ENCODE peak calls at places on chromosomes 6 and 20, in ten cellular contexts. I, M, J, S, F, W, L, G, A and U are unnamed samples.
A peak's percentile ranks its signal among the peaks of the same experiment; 100 is the strongest.

GRCh38 chr6:81793811-81794210 is 41.3 kb upstream of the TENT5A start:
- DNase-seq in I (peak; percentile 49), M (no peak), J (no peak), S (peak; percentile 32), F (no peak), W (no peak), L (no peak), G (peak; percentile 37), A (no peak), U (peak; percentile 37)

GRCh38 chr20:11117808-11118528 is 444.2 kb upstream of the JAG1 start:
- DNase-seq in I (peak; percentile 87), M (peak; percentile 5), J (peak; percentile 98), S (peak; percentile 77), F (no peak), W (no peak), L (no peak), G (peak; percentile 95), A (no peak), U (no peak)

GRCh38 chr6:80425089-80425823 is 318.8 kb downstream of the BCKDHB start:
- DNase-seq in I (peak; percentile 94), M (no peak), J (no peak), S (peak; percentile 82), F (no peak), W (no peak), L (no peak), G (peak; percentile 72), A (no peak), U (peak; percentile 93)

GRCh38 chr6:81844686-81845085 is 92.2 kb upstream of the TENT5A start:
- DNase-seq in I (no peak), M (no peak), J (no peak), S (peak; percentile 36), F (no peak), W (no peak), L (no peak), G (no peak), A (no peak), U (peak; percentile 35)

GRCh38 chr6:136593748-136594490 is 43.7 kb upstream of the MAP7 start:
- DNase-seq in I (peak; percentile 98), M (peak; percentile 39), J (peak; percentile 96), S (peak; percentile 99), F (no peak), W (peak; percentile 26), L (peak; percentile 36), G (peak; percentile 98), A (no peak), U (peak; percentile 98)

GRCh38 chr6:16472349-16473069 is 234.1 kb downstream of the GMPR start:
- DNase-seq in I (peak; percentile 56), M (no peak), J (peak; percentile 54), S (peak; percentile 74), F (no peak), W (no peak), L (no peak), G (peak; percentile 46), A (no peak), U (peak; percentile 89)

GRCh38 chr6:77425676-77426075 is 37.6 kb downstream of the HTR1B start:
- DNase-seq in I (no peak), M (no peak), J (no peak), S (peak; percentile 50), F (no peak), W (no peak), L (no peak), G (no peak), A (no peak), U (peak; percentile 32)

GRCh38 chr20:5996765-5997164 is 46.3 kb downstream of the MCM8 start:
- DNase-seq in I (no peak), M (no peak), J (no peak), S (no peak), F (no peak), W (no peak), L (peak; percentile 42), G (no peak), A (no peak), U (peak; percentile 26)

GRCh38 chr6:52375780-52376556 is 14.0 kb downstream of the PAQR8 start:
- DNase-seq in I (no peak), M (no peak), J (no peak), S (no peak), F (no peak), W (no peak), L (no peak), G (no peak), A (no peak), U (no peak)

GRCh38 chr6:108080010-108080780 is 5.7 kb upstream of the OSTM1 start:
- DNase-seq in I (peak; percentile 84), M (no peak), J (peak; percentile 33), S (peak; percentile 63), F (no peak), W (no peak), L (no peak), G (peak; percentile 58), A (no peak), U (peak; percentile 59)

GRCh38 chr6:159898519-159898918 is 7.7 kb downstream of the MAS1 start:
- DNase-seq in I (no peak), M (no peak), J (no peak), S (no peak), F (no peak), W (no peak), L (no peak), G (no peak), A (no peak), U (no peak)

GRCh38 chr6:122220254-122220653 is 179.2 kb upstream of the HSF2 start:
- DNase-seq in I (no peak), M (no peak), J (no peak), S (no peak), F (no peak), W (no peak), L (no peak), G (no peak), A (no peak), U (no peak)

GRCh38 chr6:122223251-122223650 is 176.2 kb upstream of the HSF2 start:
- DNase-seq in I (no peak), M (no peak), J (no peak), S (no peak), F (no peak), W (no peak), L (no peak), G (no peak), A (no peak), U (no peak)

GRCh38 chr6:122222761-122223160 is 176.7 kb upstream of the HSF2 start:
- DNase-seq in I (no peak), M (no peak), J (peak; percentile 2), S (no peak), F (no peak), W (no peak), L (no peak), G (no peak), A (no peak), U (peak; percentile 6)
- H3K4me3 ChIP-seq in I (no peak overlapping the region), M (no peak overlapping the region), J (no peak overlapping the region), S (no peak overlapping the region), F (no peak overlapping the region), W (no peak overlapping the region), L (no peak overlapping the region), G (no peak overlapping the region), A (no peak overlapping the region), U (no peak overlapping the region)

GRCh38 chr6:68635706-68636513 is 828 bp downstream of the ADGRB3 start:
- DNase-seq in I (peak; percentile 30), M (peak; percentile 37), J (peak; percentile 12), S (peak; percentile 23), F (no peak), W (no peak), L (peak; percentile 11), G (peak; percentile 3), A (no peak), U (peak; percentile 5)
- TF ChIP-seq CTCF in I (peak; percentile 16), M (peak; percentile 29), J (no peak), S (no peak), F (no peak), W (no peak), L (no peak), G (peak; percentile 11), A (no peak), U (no peak)

DNA sequence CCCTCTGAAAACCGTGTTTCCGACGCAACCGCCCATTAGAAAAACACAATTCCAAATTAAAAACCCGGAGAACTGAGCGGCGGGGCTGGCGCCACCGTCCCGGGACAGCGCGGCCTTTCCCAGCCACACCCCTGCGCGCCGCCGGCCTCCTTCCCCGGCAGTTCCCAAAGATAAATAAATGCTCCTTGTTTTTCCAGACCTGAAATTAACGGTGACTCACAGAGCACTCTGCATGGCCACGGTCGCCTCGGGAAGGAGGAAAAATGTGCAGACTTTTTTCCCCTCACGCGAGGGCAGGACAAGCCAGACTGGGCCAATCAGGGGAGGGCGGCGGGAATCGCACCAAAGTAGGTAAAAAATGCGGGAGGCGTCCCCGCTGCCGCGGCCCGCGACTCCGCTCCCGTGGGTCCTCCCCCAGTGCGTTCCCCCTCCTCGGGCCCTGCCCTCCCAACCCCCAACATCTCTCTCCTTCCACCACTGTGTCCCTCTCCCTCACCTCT is 853 bp upstream of the DSTN start:
- DNase-seq in I (peak; percentile 97), M (peak; percentile 93), J (peak; percentile 98), S (peak; percentile 98), F (peak; percentile 87), W (no peak), L (peak; percentile 85), G (peak; percentile 97), A (peak; percentile 78), U (peak; percentile 98)
- H3K4me3 ChIP-seq in I (peak overlapping the region; percentile 79), M (peak overlapping the region; percentile 11), J (peak overlapping the region; percentile 95), S (peak overlapping the region; percentile 68), F (peak overlapping the region; percentile 97), W (peak overlapping the region; percentile 97), L (no peak overlapping the region), G (peak overlapping the region; percentile 88), A (peak overlapping the region; percentile 93), U (peak overlapping the region; percentile 84)

GRCh38 chr6:89282749-89283148 is 32.4 kb downstream of the GABRR2 start:
- DNase-seq in I (no peak), M (no peak), J (no peak), S (no peak), F (no peak), W (no peak), L (no peak), G (no peak), A (no peak), U (no peak)
- TF ChIP-seq CTCF in I (no peak), M (no peak), J (no peak), S (no peak), F (no peak), W (no peak), L (no peak), G (no peak), A (no peak), U (no peak)

GRCh38 chr20:60378620-60379019 is 420.4 kb downstream of the CDH26 start:
- DNase-seq in I (no peak), M (no peak), J (no peak), S (no peak), F (no peak), W (no peak), L (no peak), G (no peak), A (no peak), U (no peak)

DNA sequence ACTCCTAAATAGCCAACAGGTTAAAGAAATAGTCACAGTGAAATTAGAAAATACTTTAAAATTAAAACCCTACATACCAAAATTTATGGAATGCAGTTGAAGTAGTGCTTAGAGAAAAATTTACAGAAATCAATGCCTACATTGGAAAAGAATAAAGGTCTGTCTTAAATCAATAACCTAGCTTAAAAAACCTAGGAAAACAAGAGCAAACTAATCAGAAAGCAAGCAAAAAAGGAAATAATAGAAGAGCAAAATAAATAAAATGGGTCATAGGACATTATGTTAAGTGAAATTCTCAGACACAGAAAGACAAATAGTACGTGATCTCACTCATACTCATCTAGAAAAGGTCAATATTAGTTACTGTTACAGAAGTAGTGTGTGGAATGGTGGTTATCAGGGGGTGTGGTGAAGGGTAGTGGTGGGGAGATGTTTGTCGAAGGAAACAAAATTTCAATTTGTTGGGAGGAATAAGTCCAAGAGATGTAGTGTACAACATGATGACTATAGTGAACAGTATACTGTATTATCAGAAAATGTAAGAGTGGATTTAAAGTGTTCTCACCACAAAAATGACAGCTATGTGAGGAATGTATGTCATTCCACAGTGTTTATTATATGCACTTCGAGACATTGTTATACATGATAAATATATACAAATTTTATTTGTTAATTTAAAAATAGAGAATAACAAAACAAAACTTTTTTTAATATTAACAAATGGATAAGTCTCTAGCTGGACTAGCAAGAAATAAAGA is 423.6 kb downstream of the CDH26 start:
- DNase-seq in I (no peak), M (no peak), J (no peak), S (no peak), F (no peak), W (no peak), L (no peak), G (peak; percentile 20), A (no peak), U (no peak)
- H3K4me3 ChIP-seq in I (no peak overlapping the region), M (no peak overlapping the region), J (no peak overlapping the region), S (no peak overlapping the region), F (no peak overlapping the region), W (no peak overlapping the region), L (no peak overlapping the region), G (no peak overlapping the region), A (no peak overlapping the region), U (no peak overlapping the region)